ENCODE peak calls at places on chromosomes 6 and 20, in four cellular contexts. B is K562, K is GM12878, E is H1. P is an unnamed sample.

GRCh38 chr20:22561965-22562581 is 22.3 kb downstream of the FOXA2 start:
- DNase-seq in B (peak), K (no peak), E (no peak), P (no peak)

GRCh38 chr20:24470782-24471582 is 1.6 kb downstream of the SYNDIG1 start:
- DNase-seq in B (no peak), K (no peak), E (no peak), P (no peak)

GRCh38 chr20:25236450-25237304 is 11.2 kb upstream of the PYGB start:
- DNase-seq in B (no peak), K (no peak), E (no peak), P (no peak)

GRCh38 chr20:17437251-17437650 is 93.9 kb downstream of the BFSP1 start:
- DNase-seq in B (peak), K (no peak), E (no peak), P (no peak)

GRCh38 chr6:97630592-97630991 is 347.6 kb upstream of the MMS22L start:
- DNase-seq in B (no peak), K (no peak), E (no peak), P (no peak)

GRCh38 chr6:44580901-44581300 is 193.4 kb downstream of the CDC5L start:
- DNase-seq in B (no peak), K (no peak), E (no peak), P (no peak)

GRCh38 chr6:89400912-89401399 is 11.1 kb downstream of the RRAGD start:
- DNase-seq in B (no peak), K (no peak), E (no peak), P (no peak)

GRCh38 chr6:56815436-56815835 is 139.5 kb upstream of the BEND6 start:
- DNase-seq in B (no peak), K (no peak), E (no peak), P (no peak)

GRCh38 chr6:169752074-169752623 is 727 bp downstream of the ERMARD start:
- DNase-seq in B (peak), K (no peak), E (no peak), P (peak)

GRCh38 chr6:7129360-7129759 is 21.6 kb downstream of the RREB1 start:
- DNase-seq in B (no peak), K (no peak), E (no peak), P (no peak)

GRCh38 chr6:158174024-158174423 is 5.9 kb downstream of the GTF2H5 start:
- DNase-seq in B (no peak), K (no peak), E (no peak), P (no peak)
- TF ChIP-seq KDM1A in B (no peak), K (no peak), E (no peak), P (no peak)

DNA sequence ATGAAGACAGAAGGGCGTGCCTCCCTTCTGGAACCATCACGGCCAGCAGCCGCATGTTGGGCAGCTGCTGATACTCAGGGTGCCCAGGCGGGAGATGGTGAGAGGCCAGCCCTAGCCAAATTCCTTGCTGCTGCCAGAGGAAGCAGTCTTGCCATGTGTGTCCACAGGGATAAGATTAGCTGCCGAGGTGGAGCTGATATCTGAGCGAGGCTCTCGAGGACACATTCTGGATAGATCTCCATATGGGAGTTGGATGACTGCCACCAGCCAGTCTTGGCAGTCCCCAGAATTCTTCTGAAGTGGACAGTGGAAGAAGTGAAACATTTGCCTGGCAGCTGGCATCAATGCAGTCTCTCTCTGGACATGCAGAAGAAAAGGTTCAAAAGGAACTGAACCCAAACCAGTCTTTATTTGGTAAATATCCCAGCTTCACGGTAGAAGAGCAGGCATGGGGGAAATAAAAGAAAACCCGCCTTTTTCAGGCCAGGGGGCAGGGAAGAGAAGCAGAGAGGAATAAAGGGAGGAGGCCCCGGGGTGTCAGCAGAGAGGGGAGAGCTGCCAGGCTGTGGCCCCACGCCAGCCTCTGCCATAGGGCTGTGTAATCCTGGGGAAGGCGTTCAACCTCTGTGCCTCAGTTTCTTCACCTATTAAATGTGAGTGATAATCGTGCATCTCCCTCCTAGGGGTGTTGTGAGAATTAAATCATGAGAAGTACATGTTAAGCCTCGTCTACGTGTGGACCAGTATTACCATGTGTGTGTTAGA is 3.7 kb upstream of the FUCA2 start:
- DNase-seq in B (peak), K (no peak), E (no peak), P (no peak)
- TF ChIP-seq ZNF274 in B (no peak), K (no peak), E (no peak), P (no peak)

DNA sequence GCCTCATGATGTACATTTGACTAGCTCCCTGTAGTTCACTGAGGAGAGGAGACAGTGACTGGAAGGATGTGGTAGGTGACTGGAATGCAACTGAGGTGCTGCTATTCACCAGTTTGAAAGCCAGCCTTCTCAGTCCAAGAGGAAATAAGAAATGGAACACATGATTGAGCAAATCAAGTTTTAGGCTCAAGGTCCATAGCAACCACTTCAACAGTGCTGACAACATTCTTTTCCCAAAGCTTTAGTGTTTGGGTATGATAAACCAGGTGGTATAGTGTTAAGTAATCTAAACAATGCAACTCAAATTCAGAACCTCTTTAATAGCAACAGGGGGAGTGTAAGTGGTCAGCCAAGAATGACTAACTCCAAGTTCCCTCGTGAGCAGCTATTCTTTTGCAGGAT is 9.2 kb downstream of the ZHX3 start:
- DNase-seq in B (no peak), K (no peak), E (no peak), P (peak)
- TF ChIP-seq KDM1A in B (no peak), K (no peak), E (no peak), P (no peak)

GRCh38 chr20:57738484-57738883 is 28.7 kb upstream of the PMEPA1 start:
- DNase-seq in B (peak), K (no peak), E (no peak), P (no peak)
- TF ChIP-seq ZNF274 in B (no peak), K (no peak), E (no peak), P (no peak)

GRCh38 chr6:157323924-157324276 is 581 bp upstream of the TMEM242 start:
- DNase-seq in B (peak), K (no peak), E (no peak), P (peak)
- TF ChIP-seq KDM1A in B (no peak), K (no peak), E (no peak), P (no peak)

GRCh38 chr6:18343741-18344140 is 43.4 kb upstream of the RNF144B start:
- DNase-seq in B (no peak), K (no peak), E (no peak), P (no peak)
- TF ChIP-seq ZNF274 in B (no peak), K (no peak), E (no peak), P (no peak)